ENCODE peak calls at places on chromosome 14, in ten cellular contexts. W is coronary artery; I is HEK293T; E is AG04450; F is stimulated activated CD8-positive, alpha-beta memory T cell treated with anti-CD3 and anti-CD28 coated beads, Interleukin-2, amount 100 ng/mL, for 48 hours; J is GM20000; C is fibroblast of the aortic adventitia; G is NCI-H1092 treated with DMSO at 0.1 percent for 48 hours; D is astrocyte; H is activated naive CD4-positive, alpha-beta T cell treated with anti-CD3 and anti-CD28 coated beads, Interleukin-2, amount 50 U/mL, for 16 hours. Y is an unnamed sample.

GRCh38 chr14:95478309-95478708 is 38.1 kb downstream of the SYNE3 start:
- DNase-seq in G (no peak), J (no peak), C (no peak), F (no peak), D (no peak), W (no peak), E (no peak), H (no peak), I (no peak), Y (no peak)

GRCh38 chr14:103846569-103847438 is 571 bp downstream of the PPP1R13B start:
- DNase-seq in D (no peak), I (peak), E (no peak), H (peak), C (peak), G (peak), F (no peak), W (no peak), J (peak), Y (no peak)

GRCh38 chr14:58966991-58967390 is 221.5 kb upstream of the DAAM1 start:
- DNase-seq in D (no peak), I (no peak), E (no peak), F (no peak), C (no peak), G (no peak), H (no peak), W (no peak), J (no peak), Y (no peak)

GRCh38 chr14:54300881-54301280 is 95.9 kb upstream of the CDKN3 start:
- DNase-seq in E (no peak), F (no peak), I (no peak), G (no peak), J (no peak), W (no peak), D (no peak), H (no peak), C (no peak), Y (no peak)

GRCh38 chr14:76904100-76904739 is 78.0 kb downstream of the LRRC74A start:
- DNase-seq in G (no peak), E (peak), C (peak), H (no peak), W (peak), J (no peak), F (no peak), D (peak), I (no peak), Y (no peak)

GRCh38 chr14:37592288-37593274 is 2.5 kb downstream of the FOXA1 start:
- DNase-seq in G (peak), W (no peak), J (no peak), H (no peak), I (no peak), C (no peak), F (no peak), D (no peak), E (no peak), Y (peak)

GRCh38 chr14:47189911-47190503 is 485.4 kb downstream of the MDGA2 start:
- DNase-seq in F (no peak), I (no peak), D (no peak), G (no peak), E (no peak), C (no peak), H (no peak), J (no peak), W (no peak), Y (no peak)

GRCh38 chr14:37413050-37413449 is 182.0 kb downstream of the FOXA1 start:
- DNase-seq in E (no peak), C (no peak), H (no peak), I (no peak), J (no peak), D (no peak), G (no peak), F (no peak), W (no peak), Y (no peak)

GRCh38 chr14:79825046-79825521 is 386.2 kb downstream of the DIO2 start:
- DNase-seq in W (no peak), C (peak), J (no peak), E (no peak), H (no peak), I (no peak), D (peak), G (no peak), F (no peak), Y (no peak)

GRCh38 chr14:105021656-105022275 is 883 bp upstream of the CDCA4 start:
- DNase-seq in G (peak), E (no peak), D (no peak), C (no peak), F (peak), H (peak), I (no peak), J (no peak), W (no peak), Y (peak)

GRCh38 chr14:63276016-63276415 is 42.7 kb downstream of the GPHB5 start:
- DNase-seq in C (no peak), J (no peak), D (no peak), E (no peak), G (no peak), F (no peak), I (no peak), W (no peak), H (no peak), Y (peak)

GRCh38 chr14:38941485-38941884 is 161.6 kb downstream of the SEC23A start:
- DNase-seq in E (no peak), H (no peak), D (no peak), C (no peak), G (no peak), J (no peak), F (no peak), W (no peak), I (no peak), Y (no peak)

GRCh38 chr14:56754966-56755365 is 55.3 kb downstream of the OTX2 start:
- DNase-seq in D (no peak), C (no peak), H (no peak), I (no peak), J (no peak), G (peak), F (no peak), E (no peak), W (no peak), Y (peak)

GRCh38 chr14:61147898-61148549 is 133.1 kb downstream of the TMEM30B start:
- DNase-seq in G (no peak), F (no peak), E (peak), C (peak), W (no peak), H (no peak), J (no peak), I (no peak), D (peak), Y (no peak)

GRCh38 chr14:34872822-34873590 is 2.2 kb downstream of the BAZ1A start:
- DNase-seq in D (peak), W (no peak), E (no peak), G (peak), F (no peak), J (peak), H (peak), I (no peak), C (peak), Y (peak)

GRCh38 chr14:103568952-103569351 is 6.2 kb downstream of the COA8 start:
- DNase-seq in I (no peak), F (no peak), C (no peak), J (no peak), W (no peak), H (no peak), E (no peak), G (no peak), D (no peak), Y (peak)

GRCh38 chr14:74048291-74048690 is 29.1 kb downstream of the BBOF1 start:
- DNase-seq in I (peak), G (no peak), C (no peak), J (no peak), E (no peak), F (no peak), D (peak), H (no peak), W (no peak), Y (no peak)

GRCh38 chr14:100155049-100155621 is 4.3 kb downstream of the DEGS2 start:
- DNase-seq in I (peak), D (no peak), G (peak), E (no peak), W (no peak), C (no peak), H (no peak), F (peak), J (no peak), Y (no peak)

GRCh38 chr14:58849609-58850008 is 211.8 kb downstream of the DACT1 start:
- DNase-seq in E (no peak), F (no peak), C (no peak), J (no peak), G (no peak), H (no peak), W (no peak), D (no peak), I (no peak), Y (no peak)

GRCh38 chr14:75310295-75311059 is 31.8 kb downstream of the FOS start:
- DNase-seq in E (peak), I (no peak), W (peak), G (peak), J (no peak), C (peak), F (no peak), D (peak), H (no peak), Y (peak)

GRCh38 chr14:102684276-102684663 is 91.8 kb downstream of the RCOR1 start:
- DNase-seq in C (no peak), J (no peak), E (no peak), W (no peak), H (no peak), I (no peak), G (no peak), F (no peak), D (no peak), Y (no peak)

GRCh38 chr14:70658899-70659298 is 17.2 kb downstream of the TTC9 start:
- DNase-seq in E (no peak), H (no peak), D (no peak), F (no peak), I (no peak), G (no peak), J (no peak), W (no peak), C (no peak), Y (no peak)

GRCh38 chr14:81766597-81766996 is 232.9 kb upstream of the SEL1L start:
- DNase-seq in J (no peak), C (no peak), H (no peak), W (no peak), D (no peak), F (no peak), E (no peak), I (no peak), G (no peak), Y (no peak)

GRCh38 chr14:64091217-64091616 is 203.0 kb downstream of the ESR2 start:
- DNase-seq in I (no peak), G (no peak), D (no peak), J (no peak), C (no peak), W (no peak), H (no peak), E (no peak), F (no peak), Y (no peak)

GRCh38 chr14:64507376-64508156 is 3.0 kb downstream of the ZBTB1 start:
- DNase-seq in J (no peak), C (no peak), D (peak), H (peak), I (no peak), F (no peak), W (no peak), G (no peak), E (no peak), Y (peak)

GRCh38 chr14:77590845-77591506 is 25.5 kb downstream of the SPTLC2 start:
- DNase-seq in F (no peak), W (no peak), C (no peak), I (no peak), E (no peak), D (no peak), J (no peak), H (no peak), G (no peak), Y (no peak)

GRCh38 chr14:55389330-55389729 is 22.3 kb downstream of the ATG14 start:
- DNase-seq in G (no peak), H (no peak), I (no peak), W (no peak), C (peak), E (peak), J (no peak), F (no peak), D (peak), Y (no peak)

GRCh38 chr14:37091651-37092050 is 80.8 kb downstream of the SLC25A21 start:
- DNase-seq in C (no peak), E (no peak), W (no peak), D (peak), F (no peak), H (no peak), I (no peak), J (no peak), G (no peak), Y (no peak)

GRCh38 chr14:68956728-68957127 is 22.4 kb downstream of the ACTN1 start:
- DNase-seq in J (no peak), I (no peak), D (no peak), H (no peak), W (no peak), G (no peak), E (no peak), F (no peak), C (no peak), Y (no peak)

GRCh38 chr14:55194656-55195355 is 3.4 kb upstream of the DLGAP5 start:
- DNase-seq in W (no peak), H (no peak), I (no peak), C (no peak), D (no peak), E (no peak), F (no peak), G (no peak), J (no peak), Y (no peak)

GRCh38 chr14:68239988-68240387 is 420.4 kb downstream of the RAD51B start:
- DNase-seq in D (no peak), G (no peak), H (no peak), W (no peak), E (no peak), I (no peak), C (no peak), J (no peak), F (no peak), Y (no peak)

GRCh38 chr14:80850197-80850814 is 91.2 kb downstream of the CEP128 start:
- DNase-seq in G (peak), E (peak), H (no peak), W (no peak), I (no peak), D (peak), C (peak), J (peak), F (no peak), Y (no peak)

GRCh38 chr14:33777651-33778050 is 173.2 kb downstream of the EGLN3 start:
- DNase-seq in H (no peak), J (no peak), F (no peak), E (no peak), G (no peak), D (no peak), W (no peak), C (no peak), I (no peak), Y (no peak)

GRCh38 chr14:96723946-96724345 is 73.2 kb upstream of the VRK1 start:
- DNase-seq in D (no peak), G (no peak), C (no peak), W (no peak), F (no peak), J (no peak), H (no peak), I (no peak), E (no peak), Y (no peak)

GRCh38 chr14:39755269-39755878 is 323.1 kb upstream of the FBXO33 start:
- DNase-seq in H (no peak), D (no peak), F (no peak), G (no peak), C (no peak), W (no peak), J (no peak), E (no peak), I (no peak), Y (no peak)

GRCh38 chr14:64628940-64629403 is 75.3 kb upstream of the PLEKHG3 start:
- DNase-seq in J (no peak), C (peak), H (no peak), D (peak), W (no peak), I (no peak), G (no peak), E (peak), F (no peak), Y (no peak)

Y was measured in COR-L47.